ENCODE peak calls at places on chromosomes 6 and 20, in four cellular contexts. Z is HepG2, G is A549, N is IMR-90. P is an unnamed sample.

GRCh38 chr6:136811261-136811660 is 11.1 kb upstream of the PEX7 start:
- DNase-seq in N (peak), Z (no peak), G (no peak), P (no peak)

GRCh38 chr6:138001750-138002349 is 105.4 kb downstream of the PERP start:
- DNase-seq in Z (peak), G (peak), N (peak), P (peak)

GRCh38 chr6:116280161-116280959 is 630 bp upstream of the TSPYL1 start:
- DNase-seq in N (peak), Z (no peak), G (no peak), P (peak)

GRCh38 chr6:39841291-39841690 is 49.1 kb downstream of the DAAM2 start:
- DNase-seq in G (no peak), Z (no peak), N (peak), P (no peak)

GRCh38 chr6:33772902-33773472 is 15.9 kb downstream of the LEMD2 start:
- DNase-seq in N (no peak), G (no peak), Z (no peak), P (no peak)

GRCh38 chr6:117495873-117496272 is 13.4 kb downstream of the DCBLD1 start:
- DNase-seq in Z (no peak), G (no peak), N (peak), P (no peak)

GRCh38 chr6:48928937-48929336 is 534.1 kb downstream of the MMUT start:
- DNase-seq in G (no peak), N (no peak), Z (no peak), P (no peak)

GRCh38 chr6:119985952-119986736 is 636.6 kb upstream of the MAN1A1 start:
- DNase-seq in G (no peak), Z (no peak), N (no peak), P (no peak)

GRCh38 chr6:81382852-81383251 is 369.6 kb downstream of the TENT5A start:
- DNase-seq in G (no peak), N (no peak), Z (no peak), P (no peak)

GRCh38 chr6:41405941-41406340 is 70.5 kb downstream of the NCR2 start:
- DNase-seq in N (no peak), G (no peak), Z (no peak), P (no peak)

GRCh38 chr6:33082702-33083101 is 6.9 kb downstream of the HLA-DPB1 start:
- DNase-seq in N (peak), G (peak), Z (peak), P (peak)

GRCh38 chr6:28896505-28897392 is 27.0 kb downstream of the TRIM27 start:
- DNase-seq in G (peak), Z (peak), N (peak), P (peak)

GRCh38 chr20:57980526-57980925 is 247.9 kb downstream of the ANKRD60 start:
- DNase-seq in G (no peak), Z (no peak), N (no peak), P (no peak)

GRCh38 chr20:37850724-37851123 is 52.2 kb upstream of the VSTM2L start:
- DNase-seq in N (peak), Z (no peak), G (no peak), P (peak)

GRCh38 chr6:81265106-81265505 is 487.4 kb downstream of the TENT5A start:
- DNase-seq in Z (peak), N (peak), G (no peak), P (no peak)

GRCh38 chr6:36730424-36731380 is 33.1 kb downstream of the RAB44 start:
- DNase-seq in Z (no peak), N (no peak), G (no peak), P (no peak)

GRCh38 chr6:139161817-139162284 is 27.0 kb downstream of the HECA start:
- DNase-seq in N (no peak), Z (no peak), G (no peak), P (no peak)

GRCh38 chr6:42787018-42787611 is 5.3 kb downstream of the BICRAL start:
- DNase-seq in Z (no peak), N (no peak), G (no peak), P (no peak)

GRCh38 chr6:124973780-124974179 is 11.5 kb downstream of the RNF217 start:
- DNase-seq in G (no peak), Z (no peak), N (no peak), P (no peak)

GRCh38 chr6:53986165-53986720 is 125.0 kb upstream of the MLIP start:
- DNase-seq in G (peak), N (peak), Z (peak), P (no peak)

GRCh38 chr6:2535492-2535891 is 215.2 kb downstream of the MYLK4 start:
- DNase-seq in G (no peak), N (no peak), Z (no peak), P (no peak)

GRCh38 chr6:2529217-2529719 is 221.5 kb downstream of the MYLK4 start:
- DNase-seq in N (no peak), Z (no peak), G (no peak), P (no peak)

GRCh38 chr6:2528156-2528555 is 222.6 kb downstream of the MYLK4 start:
- DNase-seq in G (no peak), N (no peak), Z (no peak), P (no peak)

GRCh38 chr6:2534406-2535139 is 216.1 kb downstream of the MYLK4 start:
- DNase-seq in G (no peak), Z (no peak), N (no peak), P (no peak)

GRCh38 chr6:2531426-2532208 is 219.1 kb downstream of the MYLK4 start:
- DNase-seq in N (peak), Z (no peak), G (no peak), P (no peak)
- TF ChIP-seq SMC3 in N (no peak), Z (no peak), G (no peak), P (no peak)

DNA sequence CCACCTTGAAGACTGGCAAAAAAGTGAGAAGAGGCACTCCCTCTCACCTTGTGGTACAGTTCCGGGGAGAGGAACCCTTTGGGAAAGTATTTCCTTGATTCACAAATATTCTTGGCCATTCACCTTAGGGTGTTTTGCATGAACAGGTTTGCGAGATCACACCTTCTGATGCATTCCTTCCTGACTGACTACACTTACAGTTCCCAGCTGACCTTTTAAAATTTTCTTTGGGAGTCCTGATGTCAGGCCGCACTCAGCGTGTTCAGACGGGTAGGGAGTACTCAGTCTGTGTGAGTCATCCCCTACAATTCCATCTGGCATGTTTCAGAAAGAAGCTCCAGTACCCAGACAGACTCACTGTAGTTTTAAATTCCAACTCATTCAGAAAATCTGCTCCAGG is 1.7 kb downstream of the ADGRF4 start:
- DNase-seq in G (peak), N (peak), Z (no peak), P (no peak)
- TF ChIP-seq SMC3 in G (no peak), N (no peak), Z (no peak), P (no peak)

GRCh38 chr6:158475344-158476302 is 84.3 kb upstream of the TMEM181 start:
- DNase-seq in Z (no peak), G (peak), N (peak), P (peak)
- TF ChIP-seq SMC3 in Z (no peak), G (no peak), N (no peak), P (no peak)

DNA sequence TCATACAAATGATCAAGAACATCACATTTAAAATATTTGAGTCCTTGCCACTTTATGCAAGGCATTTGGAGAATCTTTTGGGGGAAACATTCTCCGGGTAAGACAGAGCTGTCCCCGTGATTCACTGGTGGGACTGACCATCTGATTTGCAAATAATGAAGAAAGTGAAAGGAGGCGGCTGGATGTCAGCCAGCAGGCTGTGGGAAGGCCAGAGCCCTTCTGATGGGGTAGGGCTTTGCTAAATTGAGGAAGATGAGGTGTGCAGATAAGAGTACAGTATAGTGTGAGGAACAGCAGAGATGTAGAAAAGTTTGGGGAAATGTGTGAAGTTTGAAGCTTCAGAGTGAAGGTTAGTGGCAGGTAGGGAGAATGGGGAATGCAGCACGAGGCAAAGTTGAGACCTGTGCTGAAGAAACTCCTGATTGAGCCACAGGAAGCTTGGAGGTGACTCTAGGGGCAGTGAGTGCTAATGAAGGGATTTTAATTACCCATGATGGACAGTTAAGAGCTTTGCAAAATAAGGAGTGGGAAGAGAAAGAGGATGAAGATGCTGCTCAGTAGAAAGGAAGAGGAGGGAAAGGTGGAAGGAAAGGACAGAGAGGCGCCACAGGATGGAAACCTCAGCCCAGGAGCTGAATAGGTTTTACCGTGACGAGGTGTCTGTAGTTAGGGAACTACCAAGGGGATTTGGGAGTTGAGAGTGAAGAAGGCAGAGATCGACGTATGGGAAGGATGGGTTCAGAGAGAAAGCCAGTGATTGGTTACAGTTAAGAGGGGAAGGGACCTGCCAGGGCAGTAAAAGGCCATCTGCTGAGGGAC is 68.7 kb downstream of the SNX9 start:
- DNase-seq in G (no peak), Z (no peak), N (no peak), P (peak)
- TF ChIP-seq SMC3 in G (no peak), Z (no peak), N (no peak), P (no peak)

GRCh38 chr6:107698146-107698545 is 126.0 kb downstream of the SCML4 start:
- DNase-seq in Z (no peak), G (no peak), N (peak), P (no peak)
- TF ChIP-seq SMC3 in Z (no peak), G (no peak), N (no peak), P (no peak)

GRCh38 chr20:52295556-52295955 is 104.0 kb upstream of the ZFP64 start:
- DNase-seq in N (peak), G (no peak), Z (no peak), P (no peak)
- TF ChIP-seq SMC3 in N (no peak), G (no peak), Z (no peak), P (no peak)